ENCODE peak calls at places on chromosome 1, in ten cellular contexts. C is endodermal cell; Q is activated naive CD4-positive, alpha-beta T cell treated with Interleukin-2 at 50 U/mL for 16 hours; D is sciatic nerve; Y is effector memory CD8-positive, alpha-beta T cell; S is AML-193; T is NCI-H2081 treated with DMSO at 0.1 percent for 48 hours; H is HFFc6; X is naive thymus-derived CD8-positive, alpha-beta T cell; A is left cardiac atrium. L is an unnamed sample.

GRCh38 chr1:59625388-59625787 is 189.4 kb upstream of the HOOK1 start:
- DNase-seq in D (no peak), X (no peak), S (no peak), Q (no peak), A (no peak), T (no peak), C (no peak), H (no peak), Y (no peak), L (no peak)

GRCh38 chr1:164256456-164256855 is 302.5 kb upstream of the PBX1 start:
- DNase-seq in Q (no peak), S (no peak), A (no peak), X (no peak), H (no peak), D (no peak), T (no peak), Y (no peak), C (no peak), L (no peak)

GRCh38 chr1:162230096-162230495 is 146.6 kb downstream of the SPATA46 start:
- DNase-seq in T (peak), Q (no peak), C (peak), Y (no peak), S (peak), X (no peak), D (no peak), A (peak), H (no peak), L (peak)

GRCh38 chr1:109564189-109564878 is 15.9 kb downstream of the GNAI3 start:
- DNase-seq in Y (no peak), S (no peak), H (no peak), X (no peak), A (no peak), Q (no peak), C (peak), D (no peak), T (no peak), L (peak)

GRCh38 chr1:201014816-201015200 is 8.7 kb downstream of the KIF21B start:
- DNase-seq in A (no peak), H (no peak), Q (no peak), S (peak), Y (no peak), T (no peak), D (no peak), C (no peak), X (no peak), L (no peak)

GRCh38 chr1:51648180-51649109 is 31.6 kb downstream of the OSBPL9 start:
- DNase-seq in Y (no peak), T (no peak), D (no peak), H (peak), X (no peak), S (peak), Q (no peak), A (no peak), C (peak), L (peak)

GRCh38 chr1:168320805-168321577 is 40.3 kb downstream of the TBX19 start:
- DNase-seq in T (no peak), A (peak), H (peak), D (no peak), S (no peak), C (peak), Y (no peak), X (no peak), Q (peak), L (peak)

GRCh38 chr1:222912730-222913129 is 97.9 kb downstream of the DISP1 start:
- DNase-seq in T (no peak), H (no peak), Y (no peak), C (no peak), X (no peak), D (no peak), A (no peak), S (no peak), Q (no peak), L (no peak)

GRCh38 chr1:181675091-181675490 is 191.8 kb downstream of the CACNA1E start:
- DNase-seq in H (no peak), X (no peak), A (no peak), D (no peak), Q (no peak), Y (no peak), S (no peak), T (no peak), C (no peak), L (no peak)

GRCh38 chr1:117501275-117501674 is 104.6 kb upstream of the TENT5C start:
- DNase-seq in T (no peak), C (no peak), A (no peak), S (no peak), X (no peak), Q (no peak), D (no peak), Y (no peak), H (peak), L (no peak)

GRCh38 chr1:200437088-200437487 is 27.3 kb upstream of the ZNF281 start:
- DNase-seq in X (no peak), Q (no peak), D (no peak), S (no peak), C (no peak), T (no peak), H (no peak), Y (no peak), A (no peak), L (no peak)

GRCh38 chr1:228291906-228292608 is 84.2 kb downstream of the OBSCN start:
- DNase-seq in Y (no peak), A (peak), S (no peak), Q (no peak), X (no peak), H (peak), C (no peak), D (no peak), T (no peak), L (no peak)